ENCODE peak calls at places on chromosomes 5 and 9, in nine cellular contexts. One of them, this sample, is unnamed.
A peak's percentile ranks its signal among the peaks of the same experiment; 100 is the strongest.

GRCh38 chr9:134314950-134315715 is 11.1 kb upstream of the RXRA start:
- DNase-seq in lower lobe of right lung: peak; percentile 37
- DNase-seq in neural crest cell: no peak
- DNase-seq in fibroblast of the aortic adventitia: no peak
- DNase-seq in Peyer's patch: no peak
- DNase-seq in WTC11: no peak
- DNase-seq in WERI-Rb-1: peak; percentile 94
- DNase-seq in glutamatergic neuron: peak; percentile 17
- DNase-seq in psoas muscle: peak; percentile 7
- DNase-seq in this sample: no peak

GRCh38 chr9:89991204-89991790 is 386.5 kb downstream of the GADD45G start:
- DNase-seq in lower lobe of right lung: no peak
- DNase-seq in neural crest cell: no peak
- DNase-seq in fibroblast of the aortic adventitia: no peak
- DNase-seq in Peyer's patch: no peak
- DNase-seq in WTC11: no peak
- DNase-seq in WERI-Rb-1: no peak
- DNase-seq in glutamatergic neuron: no peak
- DNase-seq in psoas muscle: no peak
- DNase-seq in this sample: no peak

GRCh38 chr5:151223447-151224264 is at the start of gene CCDC69:
- DNase-seq in lower lobe of right lung: peak; percentile 89
- DNase-seq in neural crest cell: peak; percentile 69
- DNase-seq in fibroblast of the aortic adventitia: peak; percentile 65
- DNase-seq in Peyer's patch: peak; percentile 69
- DNase-seq in WTC11: peak; percentile 79
- DNase-seq in WERI-Rb-1: peak; percentile 80
- DNase-seq in glutamatergic neuron: peak; percentile 84
- DNase-seq in psoas muscle: peak; percentile 81
- DNase-seq in this sample: peak; percentile 82

GRCh38 chr5:83654427-83654994 is 66.1 kb downstream of the HAPLN1 start:
- DNase-seq in lower lobe of right lung: no peak
- DNase-seq in neural crest cell: no peak
- DNase-seq in fibroblast of the aortic adventitia: no peak
- DNase-seq in Peyer's patch: no peak
- DNase-seq in WTC11: no peak
- DNase-seq in WERI-Rb-1: no peak
- DNase-seq in glutamatergic neuron: no peak
- DNase-seq in psoas muscle: no peak
- DNase-seq in this sample: no peak

GRCh38 chr9:94920439-94920951 is 194.0 kb downstream of the AOPEP start:
- DNase-seq in lower lobe of right lung: peak; percentile 68
- DNase-seq in neural crest cell: no peak
- DNase-seq in fibroblast of the aortic adventitia: peak; percentile 96
- DNase-seq in Peyer's patch: no peak
- DNase-seq in WTC11: no peak
- DNase-seq in WERI-Rb-1: no peak
- DNase-seq in glutamatergic neuron: no peak
- DNase-seq in psoas muscle: peak; percentile 67
- DNase-seq in this sample: peak; percentile 40

GRCh38 chr9:91740713-91741112 is 209.3 kb downstream of the ROR2 start:
- DNase-seq in lower lobe of right lung: no peak
- DNase-seq in neural crest cell: no peak
- DNase-seq in fibroblast of the aortic adventitia: peak; percentile 80
- DNase-seq in Peyer's patch: peak; percentile 28
- DNase-seq in WTC11: no peak
- DNase-seq in WERI-Rb-1: no peak
- DNase-seq in glutamatergic neuron: no peak
- DNase-seq in psoas muscle: no peak
- DNase-seq in this sample: peak; percentile 48

GRCh38 chr9:36818965-36819870 is 214.8 kb downstream of the PAX5 start:
- DNase-seq in lower lobe of right lung: no peak
- DNase-seq in neural crest cell: peak; percentile 40
- DNase-seq in fibroblast of the aortic adventitia: no peak
- DNase-seq in Peyer's patch: no peak
- DNase-seq in WTC11: peak; percentile 38
- DNase-seq in WERI-Rb-1: peak; percentile 89
- DNase-seq in glutamatergic neuron: peak; percentile 71
- DNase-seq in psoas muscle: no peak
- DNase-seq in this sample: no peak

GRCh38 chr5:150246424-150246823 is 43.1 kb downstream of the CAMK2A start:
- DNase-seq in lower lobe of right lung: no peak
- DNase-seq in neural crest cell: no peak
- DNase-seq in fibroblast of the aortic adventitia: no peak
- DNase-seq in Peyer's patch: no peak
- DNase-seq in WTC11: no peak
- DNase-seq in WERI-Rb-1: no peak
- DNase-seq in glutamatergic neuron: no peak
- DNase-seq in psoas muscle: no peak
- DNase-seq in this sample: no peak

GRCh38 chr9:104971521-104971920 is 43.6 kb upstream of the ABCA1 start:
- DNase-seq in lower lobe of right lung: no peak
- DNase-seq in neural crest cell: no peak
- DNase-seq in fibroblast of the aortic adventitia: no peak
- DNase-seq in Peyer's patch: no peak
- DNase-seq in WTC11: no peak
- DNase-seq in WERI-Rb-1: no peak
- DNase-seq in glutamatergic neuron: no peak
- DNase-seq in psoas muscle: no peak
- DNase-seq in this sample: no peak

GRCh38 chr9:119368681-119369581 is at the start of gene BRINP1:
- DNase-seq in lower lobe of right lung: no peak
- DNase-seq in neural crest cell: peak; percentile 61
- DNase-seq in fibroblast of the aortic adventitia: peak; percentile 1
- DNase-seq in Peyer's patch: no peak
- DNase-seq in WTC11: peak; percentile 77
- DNase-seq in WERI-Rb-1: peak; percentile 94
- DNase-seq in glutamatergic neuron: peak; percentile 89
- DNase-seq in psoas muscle: peak; percentile 22
- DNase-seq in this sample: no peak

GRCh38 chr9:104977580-104977979 is 49.6 kb upstream of the ABCA1 start:
- DNase-seq in lower lobe of right lung: no peak
- DNase-seq in neural crest cell: no peak
- DNase-seq in fibroblast of the aortic adventitia: no peak
- DNase-seq in Peyer's patch: no peak
- DNase-seq in WTC11: no peak
- DNase-seq in WERI-Rb-1: no peak
- DNase-seq in glutamatergic neuron: no peak
- DNase-seq in psoas muscle: no peak
- DNase-seq in this sample: no peak

GRCh38 chr5:400282-401215 is 42.4 kb upstream of the EXOC3 start:
- DNase-seq in lower lobe of right lung: no peak
- DNase-seq in neural crest cell: no peak
- DNase-seq in fibroblast of the aortic adventitia: peak; percentile 84
- DNase-seq in Peyer's patch: peak; percentile 12
- DNase-seq in WTC11: peak; percentile 39
- DNase-seq in WERI-Rb-1: no peak
- DNase-seq in glutamatergic neuron: no peak
- DNase-seq in psoas muscle: no peak
- DNase-seq in this sample: peak; percentile 40

GRCh38 chr5:56908942-56909293 is 478 bp upstream of the SETD9 start:
- DNase-seq in lower lobe of right lung: no peak
- DNase-seq in neural crest cell: no peak
- DNase-seq in fibroblast of the aortic adventitia: no peak
- DNase-seq in Peyer's patch: no peak
- DNase-seq in WTC11: peak; percentile 65
- DNase-seq in WERI-Rb-1: no peak
- DNase-seq in glutamatergic neuron: peak; percentile 75
- DNase-seq in psoas muscle: no peak
- DNase-seq in this sample: no peak

GRCh38 chr9:89779816-89780215 is 175.0 kb downstream of the GADD45G start:
- DNase-seq in lower lobe of right lung: no peak
- DNase-seq in neural crest cell: no peak
- DNase-seq in fibroblast of the aortic adventitia: no peak
- DNase-seq in Peyer's patch: no peak
- DNase-seq in WTC11: no peak
- DNase-seq in WERI-Rb-1: no peak
- DNase-seq in glutamatergic neuron: no peak
- DNase-seq in psoas muscle: no peak
- DNase-seq in this sample: no peak

GRCh38 chr5:126926152-126926551 is 104.2 kb downstream of the MARCHF3 start:
- DNase-seq in lower lobe of right lung: no peak
- DNase-seq in neural crest cell: no peak
- DNase-seq in fibroblast of the aortic adventitia: peak; percentile 22
- DNase-seq in Peyer's patch: no peak
- DNase-seq in WTC11: no peak
- DNase-seq in WERI-Rb-1: no peak
- DNase-seq in glutamatergic neuron: no peak
- DNase-seq in psoas muscle: no peak
- DNase-seq in this sample: no peak

GRCh38 chr5:96048763-96049162 is 87.1 kb upstream of the ELL2 start:
- DNase-seq in lower lobe of right lung: no peak
- DNase-seq in neural crest cell: no peak
- DNase-seq in fibroblast of the aortic adventitia: no peak
- DNase-seq in Peyer's patch: no peak
- DNase-seq in WTC11: peak; percentile 29
- DNase-seq in WERI-Rb-1: no peak
- DNase-seq in glutamatergic neuron: peak; percentile 53
- DNase-seq in psoas muscle: no peak
- DNase-seq in this sample: peak; percentile 13

GRCh38 chr5:100424787-100425186 is 110.4 kb upstream of the FAM174A start:
- DNase-seq in lower lobe of right lung: no peak
- DNase-seq in neural crest cell: no peak
- DNase-seq in fibroblast of the aortic adventitia: no peak
- DNase-seq in Peyer's patch: no peak
- DNase-seq in WTC11: no peak
- DNase-seq in WERI-Rb-1: no peak
- DNase-seq in glutamatergic neuron: peak; percentile 19
- DNase-seq in psoas muscle: no peak
- DNase-seq in this sample: no peak

GRCh38 chr5:121221483-121221882 is 630.2 kb upstream of the FTMT start:
- DNase-seq in lower lobe of right lung: no peak
- DNase-seq in neural crest cell: no peak
- DNase-seq in fibroblast of the aortic adventitia: no peak
- DNase-seq in Peyer's patch: no peak
- DNase-seq in WTC11: no peak
- DNase-seq in WERI-Rb-1: no peak
- DNase-seq in glutamatergic neuron: no peak
- DNase-seq in psoas muscle: peak; percentile 6
- DNase-seq in this sample: no peak

DNA sequence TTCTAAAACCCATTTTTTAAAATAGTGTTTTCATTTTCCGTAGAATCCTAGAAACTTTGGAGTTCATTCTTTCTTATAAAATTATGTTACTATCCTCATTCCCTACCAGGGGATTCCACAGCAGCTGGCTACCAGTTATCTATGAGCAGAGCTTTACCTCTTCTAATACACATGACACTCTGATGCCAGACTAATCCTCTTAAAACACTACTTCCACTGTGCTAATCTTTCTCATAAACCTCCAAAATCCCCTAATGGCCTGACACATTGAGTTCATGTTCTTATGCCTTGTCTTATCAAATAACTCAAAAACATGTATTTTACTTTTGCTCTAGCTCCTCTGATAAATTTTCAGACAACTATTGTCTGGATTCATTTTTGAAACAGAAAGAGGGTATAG is 633.6 kb upstream of the FTMT start:
- DNase-seq in lower lobe of right lung: no peak
- DNase-seq in neural crest cell: no peak
- DNase-seq in fibroblast of the aortic adventitia: no peak
- DNase-seq in Peyer's patch: no peak
- DNase-seq in WTC11: no peak
- DNase-seq in WERI-Rb-1: peak; percentile 43
- DNase-seq in glutamatergic neuron: no peak
- DNase-seq in psoas muscle: no peak
- DNase-seq in this sample: no peak
- TF ChIP-seq CTCF in lower lobe of right lung: no peak
- TF ChIP-seq CTCF in neural crest cell: no peak
- TF ChIP-seq CTCF in fibroblast of the aortic adventitia: no peak
- TF ChIP-seq CTCF in Peyer's patch: no peak
- TF ChIP-seq CTCF in WTC11: no peak
- TF ChIP-seq CTCF in WERI-Rb-1: no peak
- TF ChIP-seq CTCF in glutamatergic neuron: no peak
- TF ChIP-seq CTCF in psoas muscle: no peak
- TF ChIP-seq CTCF in this sample: no peak

GRCh38 chr5:181187500-181188213 is 17.3 kb downstream of the TRIM7 start:
- DNase-seq in lower lobe of right lung: peak; percentile 82
- DNase-seq in neural crest cell: peak; percentile 80
- DNase-seq in fibroblast of the aortic adventitia: peak; percentile 83
- DNase-seq in Peyer's patch: peak; percentile 53
- DNase-seq in WTC11: peak; percentile 92
- DNase-seq in WERI-Rb-1: peak; percentile 59
- DNase-seq in glutamatergic neuron: peak; percentile 81
- DNase-seq in psoas muscle: peak; percentile 79
- DNase-seq in this sample: peak; percentile 68
- TF ChIP-seq CTCF in lower lobe of right lung: peak; percentile 12
- TF ChIP-seq CTCF in neural crest cell: peak; percentile 53
- TF ChIP-seq CTCF in fibroblast of the aortic adventitia: peak; percentile 43
- TF ChIP-seq CTCF in Peyer's patch: no peak
- TF ChIP-seq CTCF in WTC11: no peak
- TF ChIP-seq CTCF in WERI-Rb-1: no peak
- TF ChIP-seq CTCF in glutamatergic neuron: peak; percentile 48
- TF ChIP-seq CTCF in psoas muscle: peak; percentile 22
- TF ChIP-seq CTCF in this sample: no peak

GRCh38 chr9:71814805-71815204 is 46.5 kb upstream of the CEMIP2 start:
- DNase-seq in lower lobe of right lung: no peak
- DNase-seq in neural crest cell: no peak
- DNase-seq in fibroblast of the aortic adventitia: peak; percentile 57
- DNase-seq in Peyer's patch: no peak
- DNase-seq in WTC11: no peak
- DNase-seq in WERI-Rb-1: no peak
- DNase-seq in glutamatergic neuron: no peak
- DNase-seq in psoas muscle: no peak
- DNase-seq in this sample: no peak

GRCh38 chr9:71806916-71807315 is 38.6 kb upstream of the CEMIP2 start:
- DNase-seq in lower lobe of right lung: peak; percentile 61
- DNase-seq in neural crest cell: peak; percentile 34
- DNase-seq in fibroblast of the aortic adventitia: peak; percentile 79
- DNase-seq in Peyer's patch: peak; percentile 68
- DNase-seq in WTC11: peak; percentile 57
- DNase-seq in WERI-Rb-1: peak; percentile 76
- DNase-seq in glutamatergic neuron: peak; percentile 65
- DNase-seq in psoas muscle: peak; percentile 44
- DNase-seq in this sample: no peak

GRCh38 chr9:71816782-71817549 is 48.7 kb upstream of the CEMIP2 start:
- DNase-seq in lower lobe of right lung: peak; percentile 57
- DNase-seq in neural crest cell: no peak
- DNase-seq in fibroblast of the aortic adventitia: no peak
- DNase-seq in Peyer's patch: no peak
- DNase-seq in WTC11: no peak
- DNase-seq in WERI-Rb-1: no peak
- DNase-seq in glutamatergic neuron: peak; percentile 32
- DNase-seq in psoas muscle: no peak
- DNase-seq in this sample: no peak

GRCh38 chr9:71814226-71814625 is 45.9 kb upstream of the CEMIP2 start:
- DNase-seq in lower lobe of right lung: no peak
- DNase-seq in neural crest cell: no peak
- DNase-seq in fibroblast of the aortic adventitia: peak; percentile 52
- DNase-seq in Peyer's patch: no peak
- DNase-seq in WTC11: no peak
- DNase-seq in WERI-Rb-1: no peak
- DNase-seq in glutamatergic neuron: no peak
- DNase-seq in psoas muscle: peak; percentile 62
- DNase-seq in this sample: no peak

GRCh38 chr9:71812385-71812784 is 44.1 kb upstream of the CEMIP2 start:
- DNase-seq in lower lobe of right lung: no peak
- DNase-seq in neural crest cell: no peak
- DNase-seq in fibroblast of the aortic adventitia: peak; percentile 52
- DNase-seq in Peyer's patch: no peak
- DNase-seq in WTC11: no peak
- DNase-seq in WERI-Rb-1: no peak
- DNase-seq in glutamatergic neuron: peak; percentile 69
- DNase-seq in psoas muscle: peak; percentile 56
- DNase-seq in this sample: no peak
- TF ChIP-seq CTCF in lower lobe of right lung: no peak
- TF ChIP-seq CTCF in neural crest cell: no peak
- TF ChIP-seq CTCF in fibroblast of the aortic adventitia: peak; percentile 46
- TF ChIP-seq CTCF in Peyer's patch: no peak
- TF ChIP-seq CTCF in WTC11: no peak
- TF ChIP-seq CTCF in WERI-Rb-1: peak; percentile 35
- TF ChIP-seq CTCF in glutamatergic neuron: no peak
- TF ChIP-seq CTCF in psoas muscle: no peak
- TF ChIP-seq CTCF in this sample: no peak

GRCh38 chr5:142924135-142924883 is 154.1 kb downstream of the ARHGAP26 start:
- DNase-seq in lower lobe of right lung: no peak
- DNase-seq in neural crest cell: no peak
- DNase-seq in fibroblast of the aortic adventitia: peak; percentile 39
- DNase-seq in Peyer's patch: no peak
- DNase-seq in WTC11: no peak
- DNase-seq in WERI-Rb-1: no peak
- DNase-seq in glutamatergic neuron: no peak
- DNase-seq in psoas muscle: no peak
- DNase-seq in this sample: no peak
- TF ChIP-seq CTCF in lower lobe of right lung: no peak
- TF ChIP-seq CTCF in neural crest cell: no peak
- TF ChIP-seq CTCF in fibroblast of the aortic adventitia: peak; percentile 35
- TF ChIP-seq CTCF in Peyer's patch: no peak
- TF ChIP-seq CTCF in WTC11: no peak
- TF ChIP-seq CTCF in WERI-Rb-1: peak; percentile 21
- TF ChIP-seq CTCF in glutamatergic neuron: no peak
- TF ChIP-seq CTCF in psoas muscle: no peak
- TF ChIP-seq CTCF in this sample: no peak